ENCODE peak calls at places on chromosomes 11 and 22, in four cellular contexts. D is coronary artery, F is psoas muscle, B is colonic mucosa. W is an unnamed sample.

GRCh38 chr11:20026629-20027545 is 133.4 kb downstream of the DBX1 start:
- DNase-seq in B (no peak), F (no peak), D (no peak), W (no peak)

GRCh38 chr22:37990302-37990701 is 5.9 kb upstream of the SOX10 start:
- DNase-seq in F (no peak), B (no peak), D (no peak), W (no peak)

GRCh38 chr11:8732276-8732675 is 49.7 kb downstream of the RPL27A start:
- DNase-seq in F (no peak), D (no peak), B (no peak), W (no peak)

GRCh38 chr11:126917531-126918204 is 82.9 kb downstream of the KIRREL3 start:
- DNase-seq in D (no peak), F (no peak), B (no peak), W (no peak)

GRCh38 chr22:49670610-49671330 is 156.9 kb downstream of the BRD1 start:
- DNase-seq in B (no peak), F (no peak), D (peak; percentile 61), W (no peak)

GRCh38 chr11:67490727-67491065 is 7.9 kb downstream of the AIP start:
- DNase-seq in D (no peak), F (no peak), B (no peak), W (no peak)

GRCh38 chr11:34339149-34340064 is 18.4 kb downstream of the ABTB2 start:
- DNase-seq in B (no peak), F (no peak), D (peak; percentile 54), W (no peak)

GRCh38 chr11:70454197-70454767 is 56.0 kb downstream of the CTTN start:
- DNase-seq in B (no peak), D (no peak), F (no peak), W (no peak)

GRCh38 chr11:11618973-11619435 is 2.8 kb downstream of the GALNT18 start:
- DNase-seq in D (no peak), B (no peak), F (no peak), W (no peak)

GRCh38 chr11:32440920-32441319 is 5.6 kb upstream of the WT1 start:
- DNase-seq in D (no peak), B (no peak), F (no peak), W (no peak)

GRCh38 chr22:24006914-24007214 is 1.6 kb upstream of the GSTT4 start:
- DNase-seq in F (no peak), B (no peak), D (no peak), W (no peak)

GRCh38 chr22:46070215-46070721 is 80.1 kb upstream of the PPARA start:
- DNase-seq in F (peak; percentile 92), B (peak; percentile 72), D (no peak), W (peak; percentile 82)

GRCh38 chr11:10309163-10310093 is 4.6 kb downstream of the ADM start:
- DNase-seq in D (no peak), B (peak; percentile 78), F (peak; percentile 78), W (peak; percentile 86)

GRCh38 chr11:120455487-120455886 is 56.1 kb upstream of the GRIK4 start:
- DNase-seq in B (no peak), D (no peak), F (no peak), W (no peak)

GRCh38 chr11:134592391-134592990 is 180.4 kb upstream of the B3GAT1 start:
- DNase-seq in B (peak; percentile 54), F (no peak), D (peak; percentile 24), W (peak; percentile 25)

GRCh38 chr22:19848298-19849224 is 6.1 kb downstream of the GNB1L start:
- DNase-seq in F (peak; percentile 62), D (no peak), B (peak; percentile 24), W (peak; percentile 65)

GRCh38 chr11:62580959-62581715 is 7.4 kb upstream of the EEF1G start:
- DNase-seq in D (no peak), F (no peak), B (no peak), W (no peak)

GRCh38 chr22:49026476-49027121 is 801.1 kb downstream of the BRD1 start:
- DNase-seq in F (no peak), B (no peak), D (no peak), W (no peak)

GRCh38 chr11:820655-821512 is 2.2 kb downstream of the PNPLA2 start:
- DNase-seq in D (peak; percentile 97), F (peak; percentile 90), B (peak; percentile 80), W (peak; percentile 88)

GRCh38 chr11:818396-819128 is at the start of gene PNPLA2:
- DNase-seq in B (peak; percentile 73), F (peak; percentile 60), D (no peak), W (peak; percentile 74)

GRCh38 chr11:819943-820649 is 1.4 kb downstream of the PNPLA2 start:
- DNase-seq in B (peak; percentile 96), F (peak; percentile 88), D (peak; percentile 96), W (peak; percentile 93)

GRCh38 chr11:821513-822371 is 3.0 kb downstream of the PNPLA2 start:
- DNase-seq in D (no peak), F (peak; percentile 57), B (no peak), W (no peak)

DNA sequence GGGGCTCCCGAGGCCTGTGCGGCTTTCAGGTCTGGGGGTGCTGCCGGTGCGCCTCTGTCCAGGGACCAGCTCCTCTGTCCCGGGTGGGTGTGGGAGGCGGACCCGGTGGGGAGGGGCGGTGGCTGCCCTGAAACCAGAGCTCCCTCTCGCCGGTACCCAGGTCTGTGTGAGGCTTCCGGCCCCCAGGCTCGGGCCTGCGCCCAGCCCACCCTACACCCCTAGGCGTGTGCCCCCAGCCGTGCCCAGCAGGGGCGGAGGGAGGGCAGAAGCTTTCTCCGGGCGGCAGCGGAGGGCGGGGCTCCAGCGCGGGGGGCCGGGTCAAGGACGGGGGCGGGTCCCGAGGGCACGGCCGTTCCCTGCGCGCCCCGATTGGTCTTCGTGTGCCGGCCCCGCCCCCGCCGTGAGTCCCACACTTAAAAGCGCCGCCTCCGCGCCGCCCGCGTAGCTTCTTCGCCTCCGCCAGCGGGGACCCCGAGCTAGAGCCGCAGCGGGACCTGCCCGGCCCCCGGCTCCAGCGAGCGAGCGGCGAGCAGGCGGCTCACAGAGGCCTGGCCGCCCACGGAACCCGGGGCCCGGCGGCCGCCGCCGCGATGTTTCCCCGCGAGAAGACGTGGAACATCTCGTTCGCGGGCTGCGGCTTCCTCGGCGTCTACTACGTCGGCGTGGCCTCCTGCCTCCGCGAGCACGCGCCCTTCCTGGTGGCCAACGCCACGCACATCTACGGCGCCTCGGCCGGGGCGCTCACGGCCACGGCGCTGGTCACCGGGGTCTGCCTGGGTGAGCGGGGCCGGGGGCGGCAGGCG is 616 bp downstream of the PNPLA2 start:
- DNase-seq in B (peak; percentile 94), D (peak; percentile 93), F (peak; percentile 95), W (peak; percentile 93)
- TF ChIP-seq CTCF in B (no peak), D (no peak), F (peak; percentile 15), W (no peak)

DNA sequence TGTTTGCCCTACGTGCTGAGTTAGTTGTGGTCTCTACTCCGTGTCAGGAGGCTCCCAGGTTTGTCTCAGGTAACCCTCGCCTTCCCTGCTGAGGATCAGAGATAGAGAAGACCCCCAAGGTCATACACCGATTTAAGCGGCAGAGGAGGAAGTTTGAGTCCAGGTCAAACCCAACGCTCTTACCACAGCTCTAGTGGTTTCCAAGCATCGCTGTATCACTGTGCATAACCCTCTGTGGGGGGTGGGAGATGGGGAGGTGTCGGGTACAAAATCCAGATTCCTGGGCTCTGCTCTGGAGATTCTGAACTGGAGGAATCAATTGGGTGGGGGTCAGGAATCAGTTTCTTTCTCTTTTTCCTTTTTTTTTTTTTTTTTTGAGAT is 627 bp downstream of the DNAJC4 start:
- DNase-seq in D (no peak), F (no peak), B (no peak), W (no peak)
- H3K27ac ChIP-seq in D (peak overlapping the region; percentile 93), F (peak overlapping the region; percentile 95), B (peak overlapping the region; percentile 85), W (peak overlapping the region; percentile 90)

DNA sequence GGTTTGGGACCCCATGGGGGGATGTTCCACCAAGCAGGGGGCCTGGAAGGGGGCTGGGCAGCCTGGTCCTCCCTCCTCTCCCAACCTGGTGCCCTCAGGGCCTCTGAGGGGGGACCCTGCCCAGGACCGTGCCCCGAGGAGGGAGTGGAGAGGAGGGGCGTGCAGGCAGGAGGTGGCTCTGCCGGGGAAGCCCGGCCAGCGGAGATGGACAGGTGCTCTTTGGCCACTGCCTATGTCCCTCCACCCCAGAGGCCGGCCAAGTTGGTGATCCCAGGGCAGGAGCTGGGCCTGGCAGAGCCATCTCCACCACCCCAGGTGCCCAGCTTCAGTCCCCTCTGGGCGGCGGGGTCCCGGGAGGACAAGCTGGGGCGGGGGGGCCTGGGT is 2.4 kb downstream of the MUC2 start:
- DNase-seq in F (peak; percentile 9), B (no peak), D (no peak), W (no peak)
- TF ChIP-seq CTCF in F (no peak), B (no peak), D (no peak), W (no peak)

GRCh38 chr11:17012712-17013547 is 1.3 kb downstream of the PLEKHA7 start:
- DNase-seq in D (peak; percentile 78), F (peak; percentile 34), B (peak; percentile 74), W (peak; percentile 46)
- H3K27ac ChIP-seq in D (peak overlapping the region; percentile 78), F (no peak overlapping the region), B (peak overlapping the region; percentile 76), W (no peak overlapping the region)

GRCh38 chr11:83801799-83802198 is 515.6 kb upstream of the CCDC90B start:
- DNase-seq in B (no peak), F (no peak), D (no peak), W (no peak)
- TF ChIP-seq CTCF in B (no peak), F (no peak), D (no peak), W (no peak)

GRCh38 chr11:109854696-109855095 is 238.5 kb upstream of the ZC3H12C start:
- DNase-seq in D (no peak), F (no peak), B (no peak), W (no peak)

GRCh38 chr11:109856958-109857357 is 236.2 kb upstream of the ZC3H12C start:
- DNase-seq in D (no peak), F (no peak), B (no peak), W (no peak)

GRCh38 chr11:109851780-109852390 is 241.3 kb upstream of the ZC3H12C start:
- DNase-seq in D (no peak), F (no peak), B (no peak), W (no peak)

GRCh38 chr11:109849946-109850345 is 243.2 kb upstream of the ZC3H12C start:
- DNase-seq in D (no peak), F (no peak), B (no peak), W (no peak)

DNA sequence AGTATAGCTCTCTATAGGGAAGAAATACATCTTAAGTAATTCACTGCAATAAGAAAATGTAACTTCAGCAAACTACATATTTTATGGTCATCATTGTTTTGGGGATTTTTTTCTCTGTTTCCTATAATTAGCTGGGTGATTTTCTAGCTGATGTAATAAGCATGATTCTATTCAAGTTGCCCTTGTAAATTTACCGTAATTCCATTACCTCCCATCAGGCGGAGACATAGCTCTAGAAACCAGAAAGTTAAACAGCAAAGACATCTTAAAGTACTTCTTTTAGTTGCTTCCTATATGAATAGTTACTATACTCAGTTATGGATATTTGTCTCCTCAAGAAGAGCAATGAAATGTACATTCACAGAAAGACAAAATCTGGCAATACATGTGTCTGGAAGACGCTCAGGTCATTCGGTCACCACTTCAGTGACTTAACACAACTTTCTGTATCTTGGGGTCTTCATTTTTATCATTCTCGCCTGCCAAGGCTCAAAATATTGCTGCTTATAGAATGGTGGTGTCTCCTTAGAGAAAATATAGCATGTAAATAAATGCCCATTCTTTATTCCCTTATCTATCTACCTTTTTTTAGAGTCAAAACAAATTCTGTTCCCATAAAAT is 239.9 kb upstream of the ZC3H12C start:
- DNase-seq in B (no peak), F (no peak), D (no peak), W (no peak)
- H3K27ac ChIP-seq in B (no peak overlapping the region), F (no peak overlapping the region), D (no peak overlapping the region), W (no peak overlapping the region)